ENCODE peak calls at places on chromosomes 2 and 18, in four cellular contexts. S is CD8-positive, alpha-beta memory T cell; G is HS-5; H is activated naive CD4-positive, alpha-beta T cell. D is an unnamed sample.

GRCh38 chr2:120383191-120383590 is 37.3 kb downstream of the INHBB start:
- DNase-seq in S (no peak), H (no peak), G (no peak), D (no peak)

GRCh38 chr18:79917351-79918088 is 33.9 kb downstream of the SLC66A2 start:
- DNase-seq in S (no peak), H (no peak), G (no peak), D (no peak)

GRCh38 chr2:11344956-11345671 is 678 bp upstream of the ROCK2 start:
- DNase-seq in G (no peak), S (peak; percentile 9), H (no peak), D (peak; percentile 78)

GRCh38 chr2:26942543-26943295 is 27.7 kb upstream of the MAPRE3 start:
- DNase-seq in H (peak; percentile 27), G (peak; percentile 8), S (peak; percentile 38), D (peak; percentile 59)

GRCh38 chr2:13543550-13543949 is 826.8 kb downstream of the TRIB2 start:
- DNase-seq in S (no peak), H (no peak), G (no peak), D (no peak)

GRCh38 chr2:21306235-21306634 is 182.5 kb downstream of the TDRD15 start:
- DNase-seq in H (no peak), G (no peak), S (no peak), D (no peak)

GRCh38 chr2:46798998-46799698 is 116.5 kb downstream of the MCFD2 start:
- DNase-seq in H (no peak), G (no peak), S (no peak), D (no peak)

GRCh38 chr18:48300463-48300961 is 108.7 kb downstream of the ZBTB7C start:
- DNase-seq in H (no peak), G (no peak), S (no peak), D (peak; percentile 65)

GRCh38 chr2:27715318-27716165 is 51.9 kb downstream of the SLC4A1AP start:
- DNase-seq in S (peak; percentile 7), G (no peak), H (no peak), D (no peak)

GRCh38 chr2:68390114-68390513 is 25.0 kb downstream of the PLEK start:
- DNase-seq in H (no peak), S (no peak), G (no peak), D (no peak)

GRCh38 chr2:119338826-119339561 is 27.6 kb downstream of the C2orf76 start:
- DNase-seq in H (no peak), G (no peak), S (peak; percentile 25), D (peak; percentile 36)

GRCh38 chr18:49617329-49617695 is 55.5 kb downstream of the LIPG start:
- DNase-seq in S (no peak), H (no peak), G (no peak), D (no peak)

GRCh38 chr18:13577091-13577697 is 149.2 kb downstream of the FAM210A start:
- DNase-seq in G (no peak), H (no peak), S (no peak), D (no peak)

GRCh38 chr2:44549856-44550255 is 188.1 kb downstream of the CAMKMT start:
- DNase-seq in S (no peak), G (peak; percentile 50), H (no peak), D (no peak)

GRCh38 chr2:145029885-145030284 is 510.0 kb upstream of the ZEB2 start:
- DNase-seq in S (no peak), G (no peak), H (no peak), D (no peak)

GRCh38 chr2:234249873-234250272 is 199.4 kb downstream of the SPP2 start:
- DNase-seq in H (no peak), S (no peak), G (peak; percentile 74), D (no peak)

GRCh38 chr2:126620302-126620701 is 35.7 kb upstream of the GYPC start:
- DNase-seq in H (no peak), S (no peak), G (no peak), D (no peak)

GRCh38 chr2:152623775-152624174 is 93.5 kb downstream of the PRPF40A start:
- DNase-seq in S (no peak), H (no peak), G (no peak), D (no peak)

GRCh38 chr2:167157523-167157922 is 269.2 kb downstream of the XIRP2 start:
- DNase-seq in G (no peak), S (no peak), H (no peak), D (no peak)

GRCh38 chr2:64711260-64711659 is 57.5 kb upstream of the SERTAD2 start:
- DNase-seq in H (no peak), G (no peak), S (no peak), D (no peak)

GRCh38 chr2:181946444-181947127 is 39.1 kb upstream of the PPP1R1C start:
- DNase-seq in G (no peak), H (no peak), S (no peak), D (no peak)

GRCh38 chr2:18149660-18150246 is 271.3 kb downstream of the KCNS3 start:
- DNase-seq in H (no peak), G (peak; percentile 28), S (no peak), D (no peak)

GRCh38 chr2:226077031-226077430 is 677.5 kb downstream of the NYAP2 start:
- DNase-seq in S (no peak), G (peak; percentile 68), H (no peak), D (no peak)

GRCh38 chr18:76619342-76620315 is 124.6 kb upstream of the ZNF516 start:
- DNase-seq in H (no peak), G (no peak), S (no peak), D (peak; percentile 50)

GRCh38 chr2:239293450-239294430 is 107.1 kb downstream of the HDAC4 start:
- DNase-seq in G (no peak), H (peak; percentile 28), S (no peak), D (no peak)

GRCh38 chr2:62931536-62931935 is 119.1 kb upstream of the OTX1 start:
- DNase-seq in H (no peak), S (no peak), G (no peak), D (no peak)

GRCh38 chr2:71466301-71467179 is 13.2 kb downstream of the DYSF start:
- DNase-seq in H (no peak), S (no peak), G (no peak), D (no peak)

GRCh38 chr2:88903744-88904353 is 212.4 kb downstream of the RPIA start:
- DNase-seq in G (no peak), S (no peak), H (no peak), D (no peak)

D was measured in colonic mucosa.